ENCODE peak calls at places on chromosomes 11 and 22, in six cellular contexts. O is body of pancreas, T is tibial nerve, Q is right lobe of liver, P is Panc1, X is AG10803. I is an unnamed sample.
A peak's percentile ranks its signal among the peaks of the same experiment; 100 is the strongest.

GRCh38 chr11:6606471-6607189 is 3.1 kb downstream of the ILK start:
- DNase-seq in O (peak; percentile 91), T (peak; percentile 92), Q (peak; percentile 90), P (peak; percentile 92), X (peak; percentile 92), I (peak; percentile 85)

GRCh38 chr22:48673806-48674500 is 1153.7 kb downstream of the BRD1 start:
- DNase-seq in O (no peak), T (no peak), Q (peak; percentile 48), P (no peak), X (no peak), I (no peak)

GRCh38 chr11:105297463-105297862 is 157.9 kb upstream of the CARD18 start:
- DNase-seq in O (no peak), T (no peak), Q (no peak), P (no peak), X (peak; percentile 15), I (no peak)

GRCh38 chr22:46561435-46561905 is 24.1 kb upstream of the CELSR1 start:
- DNase-seq in O (no peak), T (no peak), Q (peak; percentile 19), P (no peak), X (no peak), I (no peak)

GRCh38 chr11:44032304-44033085 is 15.3 kb upstream of the ACCSL start:
- DNase-seq in O (no peak), T (no peak), Q (no peak), P (no peak), X (peak; percentile 76), I (no peak)

GRCh38 chr11:12198261-12198925 is 88.0 kb downstream of the MICAL2 start:
- DNase-seq in O (peak; percentile 26), T (no peak), Q (no peak), P (no peak), X (no peak), I (no peak)

GRCh38 chr22:49046546-49047305 is 780.9 kb downstream of the BRD1 start:
- DNase-seq in O (peak; percentile 61), T (no peak), Q (no peak), P (no peak), X (no peak), I (no peak)

GRCh38 chr11:43689167-43689566 is 8.6 kb downstream of the HSD17B12 start:
- DNase-seq in O (no peak), T (no peak), Q (no peak), P (no peak), X (no peak), I (no peak)

GRCh38 chr11:83241291-83241946 is 44.7 kb downstream of the CCDC90B start:
- DNase-seq in O (peak; percentile 71), T (no peak), Q (no peak), P (peak; percentile 51), X (peak; percentile 57), I (no peak)

DNA sequence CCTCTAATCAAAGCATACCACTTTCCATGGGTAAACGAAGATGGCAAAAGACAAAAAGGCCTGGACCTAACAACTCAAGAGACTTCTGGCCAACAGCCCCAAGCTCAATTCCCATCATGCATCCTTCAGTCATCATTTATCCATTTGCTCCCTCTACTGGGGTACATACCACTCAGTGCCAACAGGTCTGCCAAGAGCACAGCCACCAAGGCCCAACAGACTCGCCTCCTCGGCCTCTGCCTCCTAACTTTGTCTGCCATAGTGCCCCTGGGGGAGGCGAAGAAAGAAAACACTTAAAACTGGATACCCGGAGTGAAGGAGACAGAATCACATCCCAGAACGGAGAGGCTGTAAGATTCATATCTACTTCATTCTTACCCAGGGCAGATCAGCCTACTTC is 1.1 kb downstream of the HYOU1 start:
- DNase-seq in O (no peak), T (no peak), Q (no peak), P (no peak), X (peak; percentile 42), I (no peak)
- TF ChIP-seq CTCF in O (no peak), T (no peak), Q (no peak), P (no peak), X (peak; percentile 37), I (peak; percentile 44)

GRCh38 chr11:34234086-34234740 is 123.6 kb downstream of the ABTB2 start:
- DNase-seq in O (peak; percentile 34), T (no peak), Q (no peak), P (no peak), X (peak; percentile 39), I (peak; percentile 65)
- H3K4me3 ChIP-seq in O (no peak overlapping the region), T (no peak overlapping the region), Q (no peak overlapping the region), P (no peak overlapping the region), X (no peak overlapping the region), I (no peak overlapping the region)

DNA sequence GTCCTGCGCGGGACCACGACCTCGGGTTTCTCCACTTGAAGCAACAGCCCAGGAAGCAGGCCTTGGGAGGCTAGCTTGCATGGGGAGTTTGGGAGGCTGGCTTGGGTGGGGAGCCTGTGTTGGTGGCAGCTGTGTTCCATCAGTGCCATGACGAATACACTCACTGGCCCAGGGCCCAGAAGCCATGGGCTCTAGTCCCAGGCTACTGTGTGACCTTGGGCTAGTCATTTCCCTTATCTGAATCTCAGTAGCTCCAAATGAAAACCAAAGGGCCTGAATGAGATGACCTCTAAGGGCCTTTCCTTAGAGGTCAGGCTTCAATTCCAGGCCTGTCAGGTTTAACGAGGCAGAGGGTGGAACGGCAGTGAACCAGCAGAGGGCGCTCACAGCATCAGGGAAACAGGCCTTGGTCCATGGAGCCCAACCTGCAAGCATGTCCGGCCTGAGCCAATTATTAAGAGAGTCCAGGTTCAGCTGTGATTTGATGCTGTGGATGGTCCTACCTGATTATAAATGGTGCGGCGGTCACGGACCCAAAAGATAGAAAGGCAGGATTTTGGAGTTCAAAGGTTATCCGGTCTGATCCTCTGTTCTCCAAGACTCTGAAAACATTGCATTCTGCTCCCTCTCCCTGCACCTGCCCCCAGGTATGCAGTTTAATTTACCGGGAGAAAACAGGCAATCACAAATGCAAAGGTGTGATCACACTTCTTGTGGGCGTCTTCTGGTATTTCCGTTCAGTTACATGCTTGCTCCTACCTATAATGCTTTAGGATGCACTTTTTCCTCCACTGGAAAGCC is 15.9 kb downstream of the PTPN5 start:
- DNase-seq in O (peak; percentile 83), T (peak; percentile 36), Q (peak; percentile 68), P (peak; percentile 38), X (peak; percentile 27), I (no peak)
- TF ChIP-seq CTCF in O (peak; percentile 73), T (peak; percentile 66), Q (peak; percentile 42), P (peak; percentile 94), X (peak; percentile 58), I (peak; percentile 95)

GRCh38 chr11:33933607-33934006 is 41.7 kb upstream of the LMO2 start:
- DNase-seq in O (no peak), T (no peak), Q (no peak), P (no peak), X (no peak), I (peak; percentile 9)

GRCh38 chr11:33931032-33931431 is 39.2 kb upstream of the LMO2 start:
- DNase-seq in O (no peak), T (no peak), Q (no peak), P (no peak), X (no peak), I (no peak)

GRCh38 chr11:33932721-33933120 is 40.8 kb upstream of the LMO2 start:
- DNase-seq in O (no peak), T (no peak), Q (no peak), P (no peak), X (no peak), I (no peak)

GRCh38 chr11:33928564-33928963 is 36.7 kb upstream of the LMO2 start:
- DNase-seq in O (no peak), T (no peak), Q (no peak), P (no peak), X (no peak), I (no peak)

GRCh38 chr11:33930317-33931021 is 38.6 kb upstream of the LMO2 start:
- DNase-seq in O (no peak), T (no peak), Q (no peak), P (no peak), X (peak; percentile 81), I (no peak)
- H3K4me3 ChIP-seq in O (no peak overlapping the region), T (no peak overlapping the region), Q (no peak overlapping the region), P (no peak overlapping the region), X (no peak overlapping the region), I (no peak overlapping the region)

DNA sequence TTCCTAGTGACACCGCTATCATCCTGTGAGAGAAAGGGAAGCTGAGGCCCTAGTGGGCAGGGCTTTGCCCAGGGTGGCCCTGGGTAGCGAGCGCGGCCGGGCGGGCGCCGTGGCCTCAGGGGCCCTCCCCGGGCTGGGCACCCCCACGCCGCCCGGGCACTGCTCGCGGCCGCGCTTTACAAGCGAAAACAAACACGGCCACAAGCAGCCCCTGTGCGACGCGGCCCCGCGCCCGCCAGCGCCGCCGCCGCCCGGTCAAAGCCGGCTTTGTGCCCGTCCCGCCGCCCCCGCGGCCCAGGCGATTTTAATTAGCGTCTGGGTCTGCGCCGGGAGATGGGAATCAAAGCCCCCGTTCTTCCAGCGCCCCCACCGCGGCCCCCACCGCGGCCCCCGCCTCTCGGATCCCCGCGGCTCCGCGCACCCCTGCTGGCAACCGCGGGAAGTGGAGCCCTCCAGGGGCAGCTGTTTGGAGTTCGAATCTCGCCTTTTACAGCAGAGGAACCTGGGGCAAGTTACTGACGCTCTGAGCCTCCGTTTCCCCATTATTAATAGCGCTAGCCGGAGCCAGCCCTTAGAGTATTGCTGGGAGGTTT is 47.9 kb downstream of the CHRDL2 start:
- DNase-seq in O (no peak), T (no peak), Q (no peak), P (no peak), X (peak; percentile 25), I (no peak)
- TF ChIP-seq CTCF in O (peak; percentile 35), T (peak; percentile 74), Q (peak; percentile 40), P (no peak), X (peak; percentile 48), I (peak; percentile 50)

DNA sequence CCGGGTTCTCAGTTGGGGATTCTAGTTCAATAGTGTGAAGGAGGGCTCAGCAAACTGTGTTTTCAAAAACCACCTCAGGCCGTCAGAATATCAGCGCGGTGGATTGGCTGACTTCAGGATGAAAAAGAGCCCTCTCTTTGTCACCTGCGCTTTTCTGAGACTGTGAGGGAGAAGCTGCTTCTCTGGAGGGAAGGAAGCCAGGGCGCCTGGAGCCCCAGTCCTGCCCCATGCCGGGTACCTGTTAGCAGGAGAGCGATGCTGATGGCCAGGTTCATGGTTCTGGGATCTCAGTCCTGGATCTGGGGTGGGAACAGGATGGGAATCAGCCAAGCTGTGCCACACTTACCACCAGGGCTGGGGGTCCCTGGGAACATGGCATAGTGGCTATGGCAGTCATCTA is 2.3 kb downstream of the THY1 start:
- DNase-seq in O (no peak), T (no peak), Q (no peak), P (no peak), X (no peak), I (no peak)
- H3K4me3 ChIP-seq in O (no peak overlapping the region), T (no peak overlapping the region), Q (no peak overlapping the region), P (no peak overlapping the region), X (peak overlapping the region; percentile 93), I (no peak overlapping the region)

DNA sequence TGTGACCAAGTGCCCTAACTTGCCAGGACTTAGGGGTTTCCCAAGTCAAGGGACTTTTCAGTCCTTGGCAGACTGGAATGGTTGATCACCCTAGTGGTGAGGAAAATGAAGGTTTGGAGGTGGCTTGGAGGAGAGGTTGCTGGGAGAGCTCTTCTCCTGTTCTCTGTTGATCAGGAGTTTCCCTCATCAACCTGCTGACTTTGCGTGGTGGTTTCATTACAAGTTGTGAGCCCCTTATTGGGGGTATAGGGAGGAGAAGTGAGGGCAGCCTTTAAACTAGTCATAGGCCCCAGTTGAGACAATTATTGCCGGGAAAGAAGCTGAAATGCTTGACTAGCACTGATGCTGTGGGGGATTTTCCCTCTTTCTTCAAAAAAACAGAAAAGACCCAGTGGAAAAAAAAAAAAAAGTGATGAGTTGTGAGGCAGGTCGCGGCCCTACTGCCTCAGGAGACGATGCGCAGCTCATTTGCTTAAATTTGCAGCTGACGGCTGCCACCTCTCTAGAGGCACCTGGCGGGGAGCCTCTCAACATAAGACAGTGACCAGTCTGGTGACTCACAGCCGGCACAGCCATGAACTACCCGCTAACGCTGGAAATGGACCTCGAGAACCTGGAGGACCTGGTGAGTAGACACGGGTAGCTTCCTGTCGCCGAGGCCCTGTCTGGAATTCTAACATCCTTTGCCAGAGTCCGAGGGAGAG is at the start of gene CXCR5:
- DNase-seq in O (no peak), T (no peak), Q (no peak), P (no peak), X (no peak), I (no peak)
- TF ChIP-seq CTCF in O (no peak), T (no peak), Q (no peak), P (no peak), X (no peak), I (peak; percentile 27)

GRCh38 chr22:39308614-39309363 is 10.6 kb downstream of the RPL3 start:
- DNase-seq in O (no peak), T (peak; percentile 47), Q (no peak), P (no peak), X (peak; percentile 95), I (no peak)
- H3K4me3 ChIP-seq in O (no peak overlapping the region), T (peak overlapping the region; percentile 7), Q (no peak overlapping the region), P (no peak overlapping the region), X (peak overlapping the region; percentile 47), I (no peak overlapping the region)

I was measured in epithelial cell of proximal tubule.